ENCODE peak calls at places on chromosomes 5 and 9, in eight cellular contexts. N is GM13977, V is fibroblast of villous mesenchyme, Z is BE2C, P is endothelial cell, G is breast epithelium, S is nephron progenitor cell, J is NB4. M is an unnamed sample.

GRCh38 chr5:9188131-9188530 is 357.7 kb downstream of the SEMA5A start:
- DNase-seq in G (no peak), J (peak; percentile 69), Z (no peak), S (no peak), P (no peak), N (no peak), V (peak; percentile 92), M (no peak)

GRCh38 chr9:71675857-71676165 is 92.5 kb downstream of the CEMIP2 start:
- DNase-seq in N (no peak), S (no peak), G (no peak), P (no peak), J (no peak), Z (no peak), V (no peak), M (no peak)

GRCh38 chr5:45793638-45794532 is 97.7 kb upstream of the HCN1 start:
- DNase-seq in P (no peak), S (no peak), Z (no peak), J (peak; percentile 12), N (peak; percentile 7), V (no peak), G (no peak), M (no peak)

GRCh38 chr5:28748446-28748845 is 1710.1 kb upstream of the CDH9 start:
- DNase-seq in G (no peak), N (no peak), V (peak; percentile 30), J (no peak), Z (no peak), P (no peak), S (no peak), M (no peak)

GRCh38 chr9:92324451-92324850 is 699 bp downstream of the NOL8 start:
- DNase-seq in N (no peak), P (no peak), G (no peak), Z (no peak), J (peak; percentile 42), S (no peak), V (no peak), M (no peak)

GRCh38 chr5:157215143-157215825 is 34.6 kb downstream of the ITK start:
- DNase-seq in Z (no peak), N (peak; percentile 15), V (no peak), P (no peak), S (no peak), G (no peak), J (no peak), M (no peak)

GRCh38 chr5:154478224-154478565 is at the start of gene HAND1:
- DNase-seq in J (no peak), Z (peak; percentile 98), G (no peak), S (peak; percentile 83), V (no peak), N (no peak), P (peak; percentile 59), M (peak; percentile 80)

GRCh38 chr9:99778308-99778707 is 43.4 kb upstream of the NR4A3 start:
- DNase-seq in G (no peak), J (peak; percentile 3), P (no peak), S (no peak), Z (no peak), V (peak; percentile 34), N (no peak), M (no peak)

GRCh38 chr5:135059000-135059923 is 25.2 kb upstream of the PITX1 start:
- DNase-seq in S (no peak), V (no peak), J (no peak), N (no peak), Z (peak; percentile 0), G (no peak), P (no peak), M (no peak)

GRCh38 chr5:60823574-60823973 is 20.5 kb downstream of the ELOVL7 start:
- DNase-seq in G (no peak), V (no peak), N (no peak), Z (no peak), S (no peak), J (no peak), P (no peak), M (no peak)

GRCh38 chr9:85302860-85303779 is 438.6 kb downstream of the AGTPBP1 start:
- DNase-seq in J (no peak), V (no peak), P (no peak), S (no peak), G (no peak), Z (no peak), N (no peak), M (no peak)

GRCh38 chr5:1513326-1514026 is 10.3 kb downstream of the LPCAT1 start:
- DNase-seq in P (no peak), J (no peak), G (peak; percentile 31), Z (no peak), V (no peak), N (no peak), S (no peak), M (peak; percentile 12)

GRCh38 chr5:94751456-94751855 is 133.0 kb downstream of the SLF1 start:
- DNase-seq in J (no peak), S (no peak), N (no peak), Z (no peak), P (no peak), V (no peak), G (no peak), M (no peak)

GRCh38 chr5:175728885-175729828 is 71.3 kb downstream of the HRH2 start:
- DNase-seq in J (no peak), Z (peak; percentile 69), V (no peak), G (no peak), N (no peak), S (peak; percentile 64), P (peak; percentile 60), M (peak; percentile 83)

GRCh38 chr5:111043712-111044506 is 27.6 kb upstream of the TSLP start:
- DNase-seq in G (no peak), Z (peak; percentile 4), V (peak; percentile 49), J (peak; percentile 31), S (peak; percentile 14), P (no peak), N (no peak), M (no peak)

GRCh38 chr5:10333154-10334006 is 20.1 kb upstream of the MARCHF6 start:
- DNase-seq in G (no peak), V (no peak), S (peak; percentile 61), P (peak; percentile 57), J (peak; percentile 65), N (peak; percentile 52), Z (no peak), M (peak; percentile 62)

GRCh38 chr9:105144076-105144475 is 100.4 kb upstream of the SLC44A1 start:
- DNase-seq in N (no peak), S (no peak), Z (no peak), G (no peak), J (peak; percentile 65), V (peak; percentile 19), P (no peak), M (no peak)

GRCh38 chr5:171640396-171640981 is 145.1 kb upstream of the SMIM23 start:
- DNase-seq in P (no peak), V (no peak), Z (no peak), S (no peak), N (no peak), G (no peak), J (no peak), M (no peak)

GRCh38 chr9:86614871-86615849 is 260.9 kb upstream of the TUT7 start:
- DNase-seq in J (peak; percentile 17), N (peak; percentile 27), P (peak; percentile 36), G (no peak), V (peak; percentile 37), Z (no peak), S (no peak), M (no peak)

GRCh38 chr5:127076730-127077129 is 3.4 kb upstream of the C5orf63 start:
- DNase-seq in P (no peak), G (no peak), Z (no peak), J (no peak), N (no peak), S (no peak), V (peak; percentile 53), M (no peak)

GRCh38 chr5:38926121-38926520 is 80.3 kb downstream of the OSMR start:
- DNase-seq in N (no peak), V (peak; percentile 31), G (no peak), J (no peak), S (no peak), Z (no peak), P (no peak), M (no peak)

DNA sequence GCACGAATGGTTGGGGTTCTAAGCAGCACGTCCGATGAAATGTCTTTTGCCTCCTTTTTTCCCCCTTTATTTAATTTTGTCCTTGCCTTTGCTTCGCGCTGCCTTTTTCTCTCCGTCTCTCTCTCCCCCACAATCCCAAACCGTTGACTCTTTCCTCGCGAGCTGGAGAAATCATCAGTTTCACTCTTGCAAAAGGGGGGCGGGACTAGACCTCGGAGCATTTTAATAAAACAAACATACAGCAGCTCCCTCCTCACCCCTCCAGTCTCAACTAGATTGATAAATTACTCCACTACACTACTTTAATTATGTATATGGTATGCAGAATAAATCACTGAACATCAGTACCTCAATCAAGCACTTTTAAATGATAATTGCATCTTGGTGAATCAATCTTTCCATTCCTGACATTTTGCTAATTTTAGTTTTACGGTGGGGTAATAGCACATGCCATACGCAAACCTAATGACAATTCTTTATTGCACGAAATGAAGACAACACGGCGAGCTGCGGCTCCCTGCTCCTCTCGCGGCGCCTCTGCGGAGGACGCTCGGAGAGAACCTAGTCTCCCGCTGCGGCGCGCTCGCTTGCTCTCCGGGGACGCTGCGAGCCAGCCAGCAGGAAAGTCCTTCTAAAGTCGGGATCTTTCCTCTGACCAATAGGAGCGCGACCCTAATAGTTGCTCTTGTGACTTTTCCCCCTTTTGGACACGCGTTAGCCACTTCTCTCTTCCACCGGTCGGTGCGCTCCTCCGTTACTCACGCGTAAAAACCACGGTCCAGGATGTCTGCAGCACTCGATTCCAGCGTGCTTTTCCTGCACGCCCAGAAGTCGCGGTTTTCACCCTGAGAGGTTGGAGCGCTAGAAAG is 816 bp upstream of the MEF2C start:
- DNase-seq in N (peak; percentile 57), Z (peak; percentile 33), P (peak; percentile 67), G (no peak), V (peak; percentile 76), S (peak; percentile 70), J (peak; percentile 10), M (peak; percentile 70)
- TF ChIP-seq CTCF in N (no peak), Z (no peak), P (no peak), G (no peak), V (peak; percentile 5), S (no peak), J (no peak), M (no peak)

DNA sequence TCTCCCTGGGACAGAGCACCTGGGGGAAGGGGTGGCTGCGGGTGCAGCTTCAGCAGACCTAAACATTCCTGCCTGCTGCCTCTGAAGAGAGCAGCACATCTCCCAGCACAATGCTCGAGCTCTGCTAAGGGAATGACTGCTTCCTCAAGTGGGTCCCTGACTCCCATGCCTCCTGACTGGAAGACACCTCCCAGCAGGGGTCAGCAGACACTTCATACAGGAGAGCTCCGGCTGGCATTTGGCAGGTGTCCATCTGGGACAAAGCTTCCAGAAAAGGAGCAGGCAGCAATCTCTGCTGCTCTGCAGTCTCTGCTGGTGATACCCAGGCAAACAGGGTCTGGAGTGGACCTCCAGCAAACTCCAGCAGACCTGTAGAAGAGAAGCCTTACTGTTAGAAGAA is 77.2 kb downstream of the SLCO6A1 start:
- DNase-seq in S (no peak), Z (peak; percentile 84), N (no peak), G (no peak), J (no peak), V (no peak), P (no peak), M (no peak)
- TF ChIP-seq CTCF in S (no peak), Z (peak; percentile 55), N (no peak), G (no peak), J (no peak), V (no peak), P (no peak), M (no peak)

GRCh38 chr5:103829585-103829984 is 267.0 kb upstream of the NUDT12 start:
- DNase-seq in N (peak; percentile 14), G (no peak), P (peak; percentile 37), J (peak; percentile 10), Z (no peak), S (peak; percentile 16), V (no peak), M (peak; percentile 43)
- TF ChIP-seq CTCF in N (peak; percentile 59), G (no peak), P (peak; percentile 74), J (peak; percentile 74), Z (peak; percentile 32), S (peak; percentile 31), V (peak; percentile 44), M (peak; percentile 70)

GRCh38 chr9:89254773-89255125 is 56.2 kb upstream of the CKS2 start:
- DNase-seq in G (no peak), V (no peak), P (no peak), N (no peak), Z (peak; percentile 30), S (no peak), J (peak; percentile 9), M (peak; percentile 29)
- TF ChIP-seq CTCF in G (no peak), V (no peak), P (no peak), N (no peak), Z (peak; percentile 20), S (no peak), J (no peak), M (no peak)

M was measured in glutamatergic neuron.